ENCODE peak calls at places on chromosomes 5 and 9, in four cellular contexts. I is body of pancreas, N is epithelial cell of esophagus, T is AG10803. R is an unnamed sample.

GRCh38 chr5:21236896-21237830 is 1249.2 kb upstream of the CDH18 start:
- DNase-seq in I (no peak), N (peak), T (no peak), R (no peak)

GRCh38 chr9:113492343-113493079 is 29.0 kb downstream of the RGS3 start:
- DNase-seq in I (peak), T (peak), N (peak), R (no peak)

GRCh38 chr5:113450366-113451328 is 15.9 kb upstream of the TSSK1B start:
- DNase-seq in N (no peak), T (no peak), I (no peak), R (no peak)

GRCh38 chr9:93886911-93887310 is 68.2 kb downstream of the BARX1 start:
- DNase-seq in I (no peak), T (no peak), N (no peak), R (no peak)

GRCh38 chr5:54927097-54927746 is 58.2 kb downstream of the ESM1 start:
- DNase-seq in T (no peak), N (no peak), I (no peak), R (no peak)

GRCh38 chr5:172658391-172658790 is 17.3 kb downstream of the NEURL1B start:
- DNase-seq in T (no peak), I (no peak), N (no peak), R (no peak)

GRCh38 chr5:32837211-32837610 is 126.1 kb downstream of the NPR3 start:
- DNase-seq in I (no peak), T (no peak), N (no peak), R (no peak)

GRCh38 chr9:129174724-129175514 is 3.1 kb downstream of the IER5L start:
- DNase-seq in T (peak), I (peak), N (peak), R (peak)

GRCh38 chr5:66757834-66758396 is 161.7 kb downstream of the MAST4 start:
- DNase-seq in T (no peak), I (no peak), N (no peak), R (no peak)

GRCh38 chr9:87578625-87579024 is 81.0 kb downstream of the DAPK1 start:
- DNase-seq in I (no peak), T (no peak), N (no peak), R (no peak)

GRCh38 chr5:43036856-43037711 is 3.0 kb downstream of the ANXA2R start:
- DNase-seq in I (no peak), N (peak), T (no peak), R (no peak)

GRCh38 chr9:120608421-120608820 is 28.5 kb upstream of the CDK5RAP2 start:
- DNase-seq in N (peak), T (no peak), I (no peak), R (no peak)

GRCh38 chr5:25387949-25388348 is 743.2 kb upstream of the CDH10 start:
- DNase-seq in T (no peak), N (no peak), I (no peak), R (no peak)

DNA sequence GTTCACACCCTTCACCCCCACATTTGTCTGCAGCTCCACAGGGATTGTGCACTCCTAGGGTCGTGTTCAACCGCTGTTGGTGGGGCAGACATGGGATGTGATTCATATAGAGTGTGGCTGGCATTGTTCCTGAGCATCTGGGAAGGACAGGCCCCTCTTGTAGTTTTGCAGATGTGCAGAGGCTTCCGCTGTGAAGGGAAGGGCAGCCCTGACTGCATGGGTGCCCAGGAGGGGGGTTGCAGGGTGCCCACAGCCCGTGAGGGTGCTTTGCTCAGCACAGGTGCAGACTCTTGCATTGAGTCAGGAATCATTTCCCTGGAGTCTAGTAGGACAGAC is 30.2 kb upstream of the PITX1 start:
- DNase-seq in I (no peak), N (no peak), T (no peak), R (no peak)
- H3K4me3 ChIP-seq in I (no peak), N (no peak), T (no peak), R (no peak)

GRCh38 chr5:1876708-1877433 is 5.9 kb downstream of the IRX4 start:
- DNase-seq in N (no peak), I (no peak), T (no peak), R (no peak)

GRCh38 chr5:1875843-1876671 is 6.7 kb downstream of the IRX4 start:
- DNase-seq in N (no peak), T (no peak), I (no peak), R (no peak)

GRCh38 chr5:1879292-1880263 is 3.1 kb downstream of the IRX4 start:
- DNase-seq in I (no peak), N (no peak), T (no peak), R (no peak)

GRCh38 chr5:1878050-1878849 is 4.5 kb downstream of the IRX4 start:
- DNase-seq in N (no peak), I (no peak), T (no peak), R (no peak)

GRCh38 chr5:1877434-1878049 is 5.2 kb downstream of the IRX4 start:
- DNase-seq in N (no peak), T (no peak), I (no peak), R (no peak)
- H3K4me3 ChIP-seq in N (no peak), T (no peak), I (no peak), R (no peak)

GRCh38 chr5:159051431-159052281 is 48.1 kb downstream of the EBF1 start:
- DNase-seq in N (peak), I (peak), T (peak), R (no peak)

GRCh38 chr5:159050408-159051091 is 49.2 kb downstream of the EBF1 start:
- DNase-seq in T (peak), I (no peak), N (peak), R (peak)

GRCh38 chr5:159053708-159054107 is 46.0 kb downstream of the EBF1 start:
- DNase-seq in T (no peak), I (no peak), N (no peak), R (no peak)

GRCh38 chr5:159053216-159053615 is 46.5 kb downstream of the EBF1 start:
- DNase-seq in N (no peak), T (no peak), I (no peak), R (no peak)

GRCh38 chr5:159052282-159053011 is 47.3 kb downstream of the EBF1 start:
- DNase-seq in I (no peak), N (no peak), T (peak), R (no peak)
- H3K4me3 ChIP-seq in I (no peak), N (no peak), T (no peak), R (no peak)

DNA sequence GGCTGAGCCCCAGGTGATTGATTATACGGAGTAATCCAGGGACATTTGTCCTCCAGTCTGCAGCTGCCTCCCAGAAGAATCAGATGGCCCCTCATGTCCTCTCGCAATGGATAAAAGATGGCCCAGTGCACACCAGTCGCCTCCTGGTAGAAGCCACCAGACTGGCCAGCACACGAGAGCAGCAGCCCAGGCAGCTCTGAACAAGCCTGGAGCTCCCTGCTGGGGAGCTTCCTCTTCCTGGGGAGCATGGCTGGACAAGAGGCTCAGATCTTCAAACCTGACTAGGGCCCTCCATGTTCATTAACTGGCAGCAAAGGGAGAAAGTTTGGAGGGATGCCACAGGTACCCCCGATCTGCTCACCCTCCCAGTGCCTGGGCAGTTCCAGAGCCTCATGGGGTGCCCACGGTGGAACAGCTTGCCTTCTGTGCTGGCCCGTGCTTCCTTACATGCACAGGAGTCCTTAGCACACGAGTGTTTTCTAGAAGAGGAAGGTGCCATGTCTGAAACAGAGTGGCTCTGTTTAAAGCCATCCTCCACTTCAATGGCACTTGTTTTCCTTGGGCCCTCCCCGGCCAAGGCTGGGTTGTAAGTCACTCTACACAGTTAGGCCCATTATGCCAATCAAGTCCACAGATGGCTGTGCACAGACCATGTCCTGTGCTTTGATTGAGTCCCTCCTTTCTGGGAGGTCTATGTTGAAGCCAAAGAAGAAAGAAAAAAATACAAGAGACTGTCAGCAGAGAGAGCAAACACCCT is 75.6 kb downstream of the PRRT1B start:
- DNase-seq in I (no peak), T (no peak), N (no peak), R (no peak)
- H3K4me3 ChIP-seq in I (no peak), T (no peak), N (no peak), R (no peak)